ENCODE peak calls at places on chromosomes 6 and 20, in ten cellular contexts. One of them, this sample, is unnamed.

GRCh38 chr6:13470240-13471140 is 16.9 kb downstream of the GFOD1 start:
- DNase-seq in SK-N-SH: peak
- DNase-seq in fibroblast of lung: no peak
- DNase-seq in ovary: no peak
- DNase-seq in ascending aorta: no peak
- DNase-seq in GM20000: no peak
- DNase-seq in AG04450: no peak
- DNase-seq in A549: no peak
- DNase-seq in neural progenitor cell: no peak
- DNase-seq in pancreas: no peak
- DNase-seq in this sample: no peak

GRCh38 chr20:25149986-25150385 is 45.5 kb upstream of the ENTPD6 start:
- DNase-seq in A549: no peak
- DNase-seq in neural progenitor cell: peak
- DNase-seq in fibroblast of lung: no peak
- DNase-seq in ovary: no peak
- DNase-seq in SK-N-SH: no peak
- DNase-seq in GM20000: no peak
- DNase-seq in ascending aorta: no peak
- DNase-seq in AG04450: no peak
- DNase-seq in pancreas: no peak
- DNase-seq in this sample: no peak

GRCh38 chr6:77633993-77634392 is 18.8 kb upstream of the MEI4 start:
- DNase-seq in neural progenitor cell: no peak
- DNase-seq in pancreas: no peak
- DNase-seq in SK-N-SH: no peak
- DNase-seq in fibroblast of lung: no peak
- DNase-seq in AG04450: no peak
- DNase-seq in ascending aorta: no peak
- DNase-seq in GM20000: no peak
- DNase-seq in ovary: no peak
- DNase-seq in A549: no peak
- DNase-seq in this sample: no peak

GRCh38 chr20:24698706-24699206 is 229.3 kb downstream of the SYNDIG1 start:
- DNase-seq in neural progenitor cell: no peak
- DNase-seq in SK-N-SH: no peak
- DNase-seq in fibroblast of lung: no peak
- DNase-seq in ascending aorta: no peak
- DNase-seq in AG04450: no peak
- DNase-seq in pancreas: no peak
- DNase-seq in A549: no peak
- DNase-seq in GM20000: no peak
- DNase-seq in ovary: no peak
- DNase-seq in this sample: no peak

GRCh38 chr20:58651823-58652605 is 931 bp downstream of the STX16 start:
- DNase-seq in ascending aorta: no peak
- DNase-seq in fibroblast of lung: peak
- DNase-seq in A549: peak
- DNase-seq in AG04450: no peak
- DNase-seq in SK-N-SH: peak
- DNase-seq in GM20000: peak
- DNase-seq in ovary: peak
- DNase-seq in pancreas: peak
- DNase-seq in neural progenitor cell: peak
- DNase-seq in this sample: peak

GRCh38 chr20:4571759-4572531 is 149.8 kb upstream of the PRND start:
- DNase-seq in A549: peak
- DNase-seq in neural progenitor cell: no peak
- DNase-seq in ascending aorta: no peak
- DNase-seq in GM20000: no peak
- DNase-seq in pancreas: no peak
- DNase-seq in SK-N-SH: no peak
- DNase-seq in fibroblast of lung: no peak
- DNase-seq in ovary: no peak
- DNase-seq in AG04450: no peak
- DNase-seq in this sample: no peak

GRCh38 chr6:113694278-113695077 is 162.7 kb upstream of the MARCKS start:
- DNase-seq in GM20000: no peak
- DNase-seq in fibroblast of lung: no peak
- DNase-seq in AG04450: no peak
- DNase-seq in ascending aorta: no peak
- DNase-seq in pancreas: no peak
- DNase-seq in A549: peak
- DNase-seq in ovary: no peak
- DNase-seq in SK-N-SH: no peak
- DNase-seq in neural progenitor cell: no peak
- DNase-seq in this sample: peak

GRCh38 chr20:31845300-31845863 is at the start of gene FOXS1:
- DNase-seq in pancreas: no peak
- DNase-seq in SK-N-SH: no peak
- DNase-seq in ascending aorta: peak
- DNase-seq in fibroblast of lung: no peak
- DNase-seq in AG04450: no peak
- DNase-seq in A549: no peak
- DNase-seq in ovary: peak
- DNase-seq in neural progenitor cell: peak
- DNase-seq in GM20000: no peak
- DNase-seq in this sample: no peak

GRCh38 chr6:6723792-6724318 is 135.3 kb downstream of the LY86 start:
- DNase-seq in ovary: no peak
- DNase-seq in A549: no peak
- DNase-seq in fibroblast of lung: no peak
- DNase-seq in pancreas: no peak
- DNase-seq in neural progenitor cell: no peak
- DNase-seq in AG04450: no peak
- DNase-seq in SK-N-SH: no peak
- DNase-seq in ascending aorta: no peak
- DNase-seq in GM20000: no peak
- DNase-seq in this sample: no peak

GRCh38 chr6:6721606-6722005 is 133.1 kb downstream of the LY86 start:
- DNase-seq in A549: no peak
- DNase-seq in AG04450: no peak
- DNase-seq in pancreas: no peak
- DNase-seq in neural progenitor cell: no peak
- DNase-seq in ascending aorta: no peak
- DNase-seq in fibroblast of lung: no peak
- DNase-seq in SK-N-SH: no peak
- DNase-seq in GM20000: no peak
- DNase-seq in ovary: no peak
- DNase-seq in this sample: no peak

GRCh38 chr6:6724319-6725119 is 136.0 kb downstream of the LY86 start:
- DNase-seq in ovary: peak
- DNase-seq in GM20000: peak
- DNase-seq in ascending aorta: no peak
- DNase-seq in A549: peak
- DNase-seq in pancreas: peak
- DNase-seq in neural progenitor cell: peak
- DNase-seq in AG04450: peak
- DNase-seq in SK-N-SH: peak
- DNase-seq in fibroblast of lung: peak
- DNase-seq in this sample: peak

GRCh38 chr6:6723316-6723715 is 134.8 kb downstream of the LY86 start:
- DNase-seq in SK-N-SH: no peak
- DNase-seq in GM20000: no peak
- DNase-seq in A549: no peak
- DNase-seq in fibroblast of lung: no peak
- DNase-seq in AG04450: no peak
- DNase-seq in pancreas: no peak
- DNase-seq in neural progenitor cell: no peak
- DNase-seq in ovary: no peak
- DNase-seq in ascending aorta: no peak
- DNase-seq in this sample: no peak

GRCh38 chr6:6722195-6722594 is 133.7 kb downstream of the LY86 start:
- DNase-seq in SK-N-SH: no peak
- DNase-seq in ascending aorta: no peak
- DNase-seq in ovary: no peak
- DNase-seq in A549: no peak
- DNase-seq in AG04450: no peak
- DNase-seq in pancreas: no peak
- DNase-seq in fibroblast of lung: no peak
- DNase-seq in neural progenitor cell: no peak
- DNase-seq in GM20000: no peak
- DNase-seq in this sample: no peak
- TF ChIP-seq CTCF in SK-N-SH: no peak
- TF ChIP-seq CTCF in ascending aorta: no peak
- TF ChIP-seq CTCF in ovary: no peak
- TF ChIP-seq CTCF in A549: no peak
- TF ChIP-seq CTCF in AG04450: no peak
- TF ChIP-seq CTCF in pancreas: no peak
- TF ChIP-seq CTCF in fibroblast of lung: no peak
- TF ChIP-seq CTCF in neural progenitor cell: no peak
- TF ChIP-seq CTCF in GM20000: no peak
- TF ChIP-seq CTCF in this sample: no peak

DNA sequence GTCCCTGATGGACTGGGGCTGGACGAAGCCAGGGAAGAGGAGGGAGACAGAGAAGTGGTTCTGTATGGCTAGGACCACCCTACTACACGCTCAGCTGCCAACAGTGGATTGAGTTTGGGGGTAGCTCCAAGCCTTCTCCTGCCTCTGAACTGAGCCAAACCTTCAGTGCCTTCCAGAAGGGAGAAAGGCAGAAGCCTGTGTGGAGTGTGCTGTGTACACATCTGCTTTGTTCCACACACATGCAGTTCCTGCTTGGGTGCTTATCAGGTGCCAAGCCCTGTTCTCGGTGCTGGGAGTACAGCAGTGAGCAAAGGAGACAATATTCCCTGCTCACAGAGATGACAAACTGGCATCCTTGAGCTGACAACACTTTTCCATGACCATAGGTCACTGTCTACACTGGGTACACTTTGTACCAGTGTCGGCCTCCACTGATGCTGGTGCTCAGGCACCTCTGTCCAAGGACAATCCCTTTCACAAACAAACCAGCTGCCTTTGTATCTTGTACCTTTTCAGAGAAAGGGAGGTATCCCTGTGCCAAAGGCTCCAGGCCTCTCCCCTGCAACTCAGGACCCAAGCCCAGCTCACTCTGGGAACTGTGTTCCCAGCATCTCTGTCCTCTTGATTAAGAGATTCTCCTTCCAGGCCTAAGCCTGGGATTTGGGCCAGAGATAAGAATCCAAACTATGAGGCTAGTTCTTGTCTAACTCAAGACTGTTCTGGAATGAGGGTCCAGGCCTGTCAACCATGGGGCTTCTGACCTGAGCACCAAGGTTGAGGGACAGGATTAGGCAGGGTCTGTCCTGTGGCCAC is 11.3 kb upstream of the RBCK1 start:
- DNase-seq in ascending aorta: no peak
- DNase-seq in fibroblast of lung: no peak
- DNase-seq in neural progenitor cell: no peak
- DNase-seq in SK-N-SH: no peak
- DNase-seq in ovary: no peak
- DNase-seq in GM20000: no peak
- DNase-seq in A549: no peak
- DNase-seq in pancreas: no peak
- DNase-seq in AG04450: no peak
- DNase-seq in this sample: no peak
- TF ChIP-seq CTCF in ascending aorta: no peak
- TF ChIP-seq CTCF in fibroblast of lung: no peak
- TF ChIP-seq CTCF in neural progenitor cell: no peak
- TF ChIP-seq CTCF in SK-N-SH: no peak
- TF ChIP-seq CTCF in ovary: no peak
- TF ChIP-seq CTCF in GM20000: no peak
- TF ChIP-seq CTCF in A549: no peak
- TF ChIP-seq CTCF in pancreas: no peak
- TF ChIP-seq CTCF in AG04450: no peak
- TF ChIP-seq CTCF in this sample: no peak

DNA sequence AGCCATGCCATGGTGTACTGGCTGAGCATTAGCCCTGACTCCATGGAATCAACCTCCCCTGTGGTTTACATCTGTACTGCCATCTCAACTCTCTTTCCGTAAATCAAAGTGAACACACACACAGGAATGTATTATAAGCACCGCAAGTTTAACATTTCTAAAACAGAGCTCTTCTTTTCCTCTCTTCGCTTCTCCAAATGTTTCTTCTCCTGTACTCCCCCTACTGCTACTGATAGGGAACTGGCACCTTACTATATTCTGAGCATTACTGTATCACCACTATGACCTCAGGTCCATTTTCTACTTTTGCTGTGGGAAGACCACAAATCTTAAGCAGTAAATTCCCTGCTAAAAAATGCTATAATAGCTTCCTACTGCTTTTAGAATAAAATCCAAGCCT is 101.2 kb downstream of the NUS1 start:
- DNase-seq in ascending aorta: no peak
- DNase-seq in AG04450: no peak
- DNase-seq in ovary: no peak
- DNase-seq in pancreas: no peak
- DNase-seq in SK-N-SH: no peak
- DNase-seq in neural progenitor cell: no peak
- DNase-seq in fibroblast of lung: no peak
- DNase-seq in A549: no peak
- DNase-seq in GM20000: no peak
- DNase-seq in this sample: no peak
- TF ChIP-seq CTCF in ascending aorta: no peak
- TF ChIP-seq CTCF in AG04450: peak
- TF ChIP-seq CTCF in ovary: no peak
- TF ChIP-seq CTCF in pancreas: no peak
- TF ChIP-seq CTCF in SK-N-SH: peak
- TF ChIP-seq CTCF in neural progenitor cell: peak
- TF ChIP-seq CTCF in fibroblast of lung: peak
- TF ChIP-seq CTCF in A549: no peak
- TF ChIP-seq CTCF in GM20000: peak
- TF ChIP-seq CTCF in this sample: no peak

GRCh38 chr20:40966516-40967185 is 62.0 kb upstream of the TOP1 start:
- DNase-seq in neural progenitor cell: no peak
- DNase-seq in AG04450: no peak
- DNase-seq in GM20000: no peak
- DNase-seq in fibroblast of lung: no peak
- DNase-seq in pancreas: no peak
- DNase-seq in A549: no peak
- DNase-seq in ovary: no peak
- DNase-seq in ascending aorta: no peak
- DNase-seq in SK-N-SH: no peak
- DNase-seq in this sample: no peak

GRCh38 chr20:40963505-40963845 is 65.1 kb upstream of the TOP1 start:
- DNase-seq in SK-N-SH: no peak
- DNase-seq in neural progenitor cell: no peak
- DNase-seq in GM20000: no peak
- DNase-seq in ovary: no peak
- DNase-seq in ascending aorta: no peak
- DNase-seq in AG04450: no peak
- DNase-seq in fibroblast of lung: no peak
- DNase-seq in A549: no peak
- DNase-seq in pancreas: no peak
- DNase-seq in this sample: no peak

GRCh38 chr20:40962733-40963504 is 65.7 kb upstream of the TOP1 start:
- DNase-seq in GM20000: peak
- DNase-seq in SK-N-SH: peak
- DNase-seq in ascending aorta: no peak
- DNase-seq in ovary: peak
- DNase-seq in A549: peak
- DNase-seq in fibroblast of lung: peak
- DNase-seq in neural progenitor cell: peak
- DNase-seq in AG04450: no peak
- DNase-seq in pancreas: peak
- DNase-seq in this sample: peak

GRCh38 chr20:40965671-40966070 is 63.0 kb upstream of the TOP1 start:
- DNase-seq in ascending aorta: no peak
- DNase-seq in A549: no peak
- DNase-seq in ovary: no peak
- DNase-seq in AG04450: no peak
- DNase-seq in GM20000: no peak
- DNase-seq in pancreas: no peak
- DNase-seq in neural progenitor cell: no peak
- DNase-seq in fibroblast of lung: no peak
- DNase-seq in SK-N-SH: no peak
- DNase-seq in this sample: no peak

DNA sequence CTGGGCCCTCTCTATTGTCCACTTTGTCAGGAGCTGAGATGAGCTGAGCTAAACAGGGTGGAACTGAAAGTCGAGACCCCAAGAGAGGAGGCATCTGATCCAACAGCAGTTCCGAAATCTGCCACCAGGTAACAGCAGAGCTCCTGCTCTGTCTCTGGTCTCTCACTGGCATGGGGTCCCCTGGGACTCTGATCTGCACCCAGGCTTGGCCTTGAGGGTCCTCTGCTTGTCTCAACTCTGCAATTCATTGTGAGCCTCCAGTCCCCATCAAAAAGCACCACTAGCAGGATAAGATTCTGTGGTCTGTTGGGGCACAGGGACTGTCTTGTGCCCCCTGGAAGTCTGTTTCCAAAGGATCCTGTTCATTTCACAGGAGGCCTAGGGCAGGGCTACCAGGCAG is 62.5 kb upstream of the TOP1 start:
- DNase-seq in SK-N-SH: no peak
- DNase-seq in pancreas: no peak
- DNase-seq in GM20000: no peak
- DNase-seq in neural progenitor cell: peak
- DNase-seq in AG04450: no peak
- DNase-seq in ascending aorta: no peak
- DNase-seq in A549: no peak
- DNase-seq in ovary: no peak
- DNase-seq in fibroblast of lung: no peak
- DNase-seq in this sample: no peak
- TF ChIP-seq CTCF in SK-N-SH: peak
- TF ChIP-seq CTCF in pancreas: no peak
- TF ChIP-seq CTCF in GM20000: no peak
- TF ChIP-seq CTCF in neural progenitor cell: peak
- TF ChIP-seq CTCF in AG04450: peak
- TF ChIP-seq CTCF in ascending aorta: no peak
- TF ChIP-seq CTCF in A549: no peak
- TF ChIP-seq CTCF in ovary: no peak
- TF ChIP-seq CTCF in fibroblast of lung: peak
- TF ChIP-seq CTCF in this sample: peak